ENCODE peak calls at places on chromosomes 1 and 21, in five cellular contexts. One of them, this sample, is unnamed. For H3K36me3, the result is how much of the 10 kb centered on the place peaks cover.

GRCh38 chr1:207965602-207966387 is 54.9 kb upstream of the CD34 start:
- DNase-seq in neuronal stem cell: no peak
- DNase-seq in mesendoderm: no peak
- DNase-seq in IMR-90: no peak
- DNase-seq in trophoblast cell: no peak
- DNase-seq in this sample: no peak

GRCh38 chr1:103492003-103492665 is 33.4 kb upstream of the RNPC3 start:
- DNase-seq in neuronal stem cell: no peak
- DNase-seq in mesendoderm: no peak
- DNase-seq in IMR-90: no peak
- DNase-seq in trophoblast cell: no peak
- DNase-seq in this sample: no peak

GRCh38 chr1:117015701-117016100 is 14.1 kb downstream of the CD101 start:
- DNase-seq in neuronal stem cell: no peak
- DNase-seq in mesendoderm: no peak
- DNase-seq in IMR-90: no peak
- DNase-seq in trophoblast cell: peak
- DNase-seq in this sample: no peak

GRCh38 chr21:35575280-35575915 is 484.9 kb downstream of the SETD4 start:
- DNase-seq in neuronal stem cell: no peak
- DNase-seq in mesendoderm: no peak
- DNase-seq in IMR-90: peak
- DNase-seq in trophoblast cell: peak
- DNase-seq in this sample: peak

GRCh38 chr1:216034506-216034905 is 388.7 kb downstream of the USH2A start:
- DNase-seq in neuronal stem cell: peak
- DNase-seq in mesendoderm: peak
- DNase-seq in IMR-90: peak
- DNase-seq in trophoblast cell: peak
- DNase-seq in this sample: peak

GRCh38 chr1:10196991-10197390 is 13.4 kb upstream of the KIF1B start:
- DNase-seq in neuronal stem cell: no peak
- DNase-seq in mesendoderm: no peak
- DNase-seq in IMR-90: peak
- DNase-seq in trophoblast cell: no peak
- DNase-seq in this sample: no peak

GRCh38 chr1:247145279-247145678 is 26.5 kb downstream of the ZNF124 start:
- DNase-seq in neuronal stem cell: no peak
- DNase-seq in mesendoderm: peak
- DNase-seq in IMR-90: no peak
- DNase-seq in trophoblast cell: no peak
- DNase-seq in this sample: no peak

GRCh38 chr1:89274431-89274857 is 1.8 kb upstream of the GBP5 start:
- DNase-seq in neuronal stem cell: no peak
- DNase-seq in mesendoderm: no peak
- DNase-seq in IMR-90: peak
- DNase-seq in trophoblast cell: peak
- DNase-seq in this sample: peak

GRCh38 chr1:224554620-224555259 is 61.4 kb upstream of the CNIH3 start:
- DNase-seq in neuronal stem cell: no peak
- DNase-seq in mesendoderm: no peak
- DNase-seq in IMR-90: no peak
- DNase-seq in trophoblast cell: no peak
- DNase-seq in this sample: no peak

GRCh38 chr1:155247667-155248563 is 7.4 kb downstream of the ENTREP3 start:
- DNase-seq in neuronal stem cell: no peak
- DNase-seq in mesendoderm: no peak
- DNase-seq in IMR-90: no peak
- DNase-seq in trophoblast cell: no peak
- DNase-seq in this sample: no peak

GRCh38 chr1:223765036-223765718 is 52.8 kb downstream of the CAPN2 start:
- DNase-seq in neuronal stem cell: no peak
- DNase-seq in mesendoderm: peak
- DNase-seq in IMR-90: peak
- DNase-seq in trophoblast cell: peak
- DNase-seq in this sample: no peak

GRCh38 chr1:160539896-160540858 is 17.1 kb upstream of the SLAMF6 start:
- DNase-seq in neuronal stem cell: no peak
- DNase-seq in mesendoderm: peak
- DNase-seq in IMR-90: no peak
- DNase-seq in trophoblast cell: no peak
- DNase-seq in this sample: peak

GRCh38 chr1:48069662-48070432 is 72.7 kb upstream of the TRABD2B start:
- DNase-seq in neuronal stem cell: no peak
- DNase-seq in mesendoderm: no peak
- DNase-seq in IMR-90: no peak
- DNase-seq in trophoblast cell: no peak
- DNase-seq in this sample: no peak

GRCh38 chr1:182684128-182684828 is at the start of gene RGS8:
- DNase-seq in neuronal stem cell: no peak
- DNase-seq in mesendoderm: no peak
- DNase-seq in IMR-90: no peak
- DNase-seq in trophoblast cell: no peak
- DNase-seq in this sample: no peak

GRCh38 chr1:42392255-42392654 is 11.7 kb downstream of the RIMKLA start:
- DNase-seq in neuronal stem cell: no peak
- DNase-seq in mesendoderm: no peak
- DNase-seq in IMR-90: no peak
- DNase-seq in trophoblast cell: peak
- DNase-seq in this sample: no peak

GRCh38 chr1:1671365-1672119 is 12.7 kb upstream of the CDK11B start:
- DNase-seq in neuronal stem cell: no peak
- DNase-seq in mesendoderm: no peak
- DNase-seq in IMR-90: no peak
- DNase-seq in trophoblast cell: no peak
- DNase-seq in this sample: no peak

GRCh38 chr1:222167111-222167510 is 380.8 kb downstream of the HHIPL2 start:
- DNase-seq in neuronal stem cell: peak
- DNase-seq in mesendoderm: peak
- DNase-seq in IMR-90: peak
- DNase-seq in trophoblast cell: peak
- DNase-seq in this sample: peak

GRCh38 chr1:234047113-234047512 is 142.6 kb downstream of the SLC35F3 start:
- DNase-seq in neuronal stem cell: no peak
- DNase-seq in mesendoderm: no peak
- DNase-seq in IMR-90: no peak
- DNase-seq in trophoblast cell: no peak
- DNase-seq in this sample: no peak

GRCh38 chr1:31628931-31629582 is 11.6 kb downstream of the HCRTR1 start:
- DNase-seq in neuronal stem cell: no peak
- DNase-seq in mesendoderm: no peak
- DNase-seq in IMR-90: no peak
- DNase-seq in trophoblast cell: peak
- DNase-seq in this sample: no peak

GRCh38 chr1:31627301-31627929 is 9.9 kb downstream of the HCRTR1 start:
- DNase-seq in neuronal stem cell: no peak
- DNase-seq in mesendoderm: no peak
- DNase-seq in IMR-90: no peak
- DNase-seq in trophoblast cell: no peak
- DNase-seq in this sample: no peak

GRCh38 chr1:31626451-31627202 is 9.1 kb downstream of the HCRTR1 start:
- DNase-seq in neuronal stem cell: no peak
- DNase-seq in mesendoderm: peak
- DNase-seq in IMR-90: peak
- DNase-seq in trophoblast cell: peak
- DNase-seq in this sample: peak

GRCh38 chr1:31625561-31626272 is 8.2 kb downstream of the HCRTR1 start:
- DNase-seq in neuronal stem cell: no peak
- DNase-seq in mesendoderm: no peak
- DNase-seq in IMR-90: peak
- DNase-seq in trophoblast cell: peak
- DNase-seq in this sample: peak

DNA sequence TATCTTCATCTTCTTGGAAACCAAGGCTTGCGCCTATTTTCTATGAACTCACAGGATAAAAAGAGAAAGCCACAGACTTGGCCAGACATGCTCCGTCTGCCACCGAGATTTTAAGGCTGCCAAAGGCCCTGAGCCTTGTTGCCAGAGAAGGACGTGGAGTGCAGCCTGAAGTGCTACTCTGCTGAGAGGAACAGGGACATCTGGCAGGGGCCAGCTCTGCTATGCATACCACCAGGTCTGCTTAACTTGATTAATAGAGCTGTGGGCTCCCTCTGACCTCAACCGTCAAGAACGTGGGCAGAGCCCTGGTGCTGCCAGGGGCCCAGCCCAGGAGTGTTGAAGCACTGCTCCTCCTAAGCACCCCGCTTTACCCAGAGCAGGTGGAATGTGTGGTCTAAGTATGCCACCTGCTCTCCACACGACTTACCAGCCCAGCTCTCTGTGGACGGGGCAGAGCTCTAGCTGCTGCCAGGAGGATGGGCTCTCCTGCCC is 10.5 kb downstream of the HCRTR1 start:
- DNase-seq in neuronal stem cell: no peak
- DNase-seq in mesendoderm: no peak
- DNase-seq in IMR-90: no peak
- DNase-seq in trophoblast cell: peak
- DNase-seq in this sample: no peak
- H3K36me3 ChIP-seq in neuronal stem cell: under half
- H3K36me3 ChIP-seq in mesendoderm: under half
- H3K36me3 ChIP-seq in IMR-90: under half
- H3K36me3 ChIP-seq in trophoblast cell: under half
- H3K36me3 ChIP-seq in this sample: half or more

GRCh38 chr1:16137890-16138467 is 17.9 kb downstream of the EPHA2 start:
- DNase-seq in neuronal stem cell: no peak
- DNase-seq in mesendoderm: no peak
- DNase-seq in IMR-90: no peak
- DNase-seq in trophoblast cell: no peak
- DNase-seq in this sample: no peak

GRCh38 chr1:16138772-16139221 is 17.1 kb downstream of the EPHA2 start:
- DNase-seq in neuronal stem cell: no peak
- DNase-seq in mesendoderm: no peak
- DNase-seq in IMR-90: peak
- DNase-seq in trophoblast cell: peak
- DNase-seq in this sample: peak

GRCh38 chr1:16139473-16139962 is 16.4 kb downstream of the EPHA2 start:
- DNase-seq in neuronal stem cell: no peak
- DNase-seq in mesendoderm: peak
- DNase-seq in IMR-90: peak
- DNase-seq in trophoblast cell: no peak
- DNase-seq in this sample: peak

GRCh38 chr1:16141573-16142336 is 14.1 kb downstream of the EPHA2 start:
- DNase-seq in neuronal stem cell: no peak
- DNase-seq in mesendoderm: no peak
- DNase-seq in IMR-90: no peak
- DNase-seq in trophoblast cell: no peak
- DNase-seq in this sample: no peak

GRCh38 chr1:16140068-16140596 is 15.7 kb downstream of the EPHA2 start:
- DNase-seq in neuronal stem cell: no peak
- DNase-seq in mesendoderm: no peak
- DNase-seq in IMR-90: no peak
- DNase-seq in trophoblast cell: no peak
- DNase-seq in this sample: no peak
- H3K27ac ChIP-seq in neuronal stem cell: no peak
- H3K27ac ChIP-seq in mesendoderm: peak
- H3K27ac ChIP-seq in IMR-90: peak
- H3K27ac ChIP-seq in trophoblast cell: no peak
- H3K27ac ChIP-seq in this sample: peak

GRCh38 chr1:22444856-22445255 is 6.8 kb upstream of the ZBTB40 start:
- DNase-seq in neuronal stem cell: no peak
- DNase-seq in mesendoderm: no peak
- DNase-seq in IMR-90: no peak
- DNase-seq in trophoblast cell: peak
- DNase-seq in this sample: peak
- H3K4ac ChIP-seq in neuronal stem cell: no peak
- H3K4ac ChIP-seq in mesendoderm: peak
- H3K4ac ChIP-seq in IMR-90: no peak
- H3K4ac ChIP-seq in trophoblast cell: no peak
- H3K4ac ChIP-seq in this sample: no peak

GRCh38 chr1:54572236-54572850 is 24.3 kb downstream of the ACOT11 start:
- DNase-seq in neuronal stem cell: no peak
- DNase-seq in mesendoderm: peak
- DNase-seq in IMR-90: no peak
- DNase-seq in trophoblast cell: no peak
- DNase-seq in this sample: no peak
- H3K36me3 ChIP-seq in neuronal stem cell: under half
- H3K36me3 ChIP-seq in mesendoderm: under half
- H3K36me3 ChIP-seq in IMR-90: under half
- H3K36me3 ChIP-seq in trophoblast cell: under half
- H3K36me3 ChIP-seq in this sample: under half

GRCh38 chr1:115224636-115225035 is 113.4 kb downstream of the NGF start:
- DNase-seq in neuronal stem cell: no peak
- DNase-seq in mesendoderm: no peak
- DNase-seq in IMR-90: no peak
- DNase-seq in trophoblast cell: no peak
- DNase-seq in this sample: no peak
- H3K27ac ChIP-seq in neuronal stem cell: no peak
- H3K27ac ChIP-seq in mesendoderm: no peak
- H3K27ac ChIP-seq in IMR-90: no peak
- H3K27ac ChIP-seq in trophoblast cell: no peak
- H3K27ac ChIP-seq in this sample: no peak